ENCODE peak calls at places on chromosome 19, in eight cellular contexts. J, U, D, Q, P, V, C and T are unnamed samples.

GRCh38 chr19:45509692-45510015 is 2.4 kb downstream of the VASP start:
- DNase-seq in J (no peak), U (no peak), D (no peak), Q (no peak), P (no peak), V (no peak), C (no peak), T (no peak)

GRCh38 chr19:4380254-4380727 is 20.1 kb downstream of the SH3GL1 start:
- DNase-seq in J (no peak), U (no peak), D (no peak), Q (no peak), P (peak; percentile 43), V (no peak), C (peak; percentile 36), T (no peak)

GRCh38 chr19:28887920-28888618 is 324.9 kb downstream of the UQCRFS1 start:
- DNase-seq in J (no peak), U (peak; percentile 35), D (no peak), Q (peak; percentile 38), P (no peak), V (no peak), C (no peak), T (no peak)

GRCh38 chr19:31432411-31432810 is 83.2 kb upstream of the TSHZ3 start:
- DNase-seq in J (no peak), U (no peak), D (no peak), Q (no peak), P (no peak), V (no peak), C (no peak), T (no peak)

GRCh38 chr19:7670150-7670784 is 1.4 kb downstream of the RETN start:
- DNase-seq in J (no peak), U (no peak), D (no peak), Q (no peak), P (no peak), V (no peak), C (no peak), T (no peak)

GRCh38 chr19:33298146-33298911 is 4.0 kb downstream of the CEBPA start:
- DNase-seq in J (peak; percentile 82), U (no peak), D (peak; percentile 57), Q (no peak), P (no peak), V (no peak), C (no peak), T (no peak)

GRCh38 chr19:46296722-46297431 is at the start of gene HIF3A:
- DNase-seq in J (no peak), U (peak; percentile 94), D (peak; percentile 82), Q (peak; percentile 82), P (no peak), V (peak; percentile 78), C (peak; percentile 51), T (no peak)

GRCh38 chr19:35116085-35116801 is 620 bp downstream of the FXYD3 start:
- DNase-seq in J (peak; percentile 78), U (no peak), D (peak; percentile 79), Q (no peak), P (no peak), V (no peak), C (no peak), T (no peak)

GRCh38 chr19:9132422-9132821 is 5.7 kb upstream of the OR7G3 start:
- DNase-seq in J (no peak), U (no peak), D (no peak), Q (no peak), P (no peak), V (no peak), C (no peak), T (no peak)

GRCh38 chr19:1843646-1844394 is 4.5 kb downstream of the REXO1 start:
- DNase-seq in J (no peak), U (no peak), D (no peak), Q (no peak), P (no peak), V (no peak), C (no peak), T (no peak)

GRCh38 chr19:10450853-10451609 is 30.7 kb downstream of the PDE4A start:
- DNase-seq in J (peak; percentile 59), U (no peak), D (peak; percentile 70), Q (peak; percentile 31), P (peak; percentile 61), V (no peak), C (no peak), T (no peak)

GRCh38 chr19:56707821-56708220 is 36.3 kb upstream of the ZNF835 start:
- DNase-seq in J (no peak), U (no peak), D (no peak), Q (no peak), P (no peak), V (no peak), C (no peak), T (no peak)
- H3K27ac ChIP-seq in J (no peak overlapping the region), U (no peak overlapping the region), D (no peak overlapping the region), Q (no peak overlapping the region), P (no peak overlapping the region), V (no peak overlapping the region), C (no peak overlapping the region), T (no peak overlapping the region)

GRCh38 chr19:37470216-37470615 is 1.1 kb downstream of the ZNF570 start:
- DNase-seq in J (no peak), U (no peak), D (no peak), Q (no peak), P (no peak), V (no peak), C (no peak), T (no peak)

GRCh38 chr19:37467608-37468090 is 405 bp upstream of the ZNF569 start:
- DNase-seq in J (no peak), U (no peak), D (no peak), Q (no peak), P (no peak), V (no peak), C (no peak), T (no peak)

GRCh38 chr19:37466798-37467607 is at the start of gene ZNF569:
- DNase-seq in J (peak; percentile 75), U (peak; percentile 87), D (peak; percentile 89), Q (peak; percentile 76), P (peak; percentile 94), V (peak; percentile 92), C (peak; percentile 93), T (peak; percentile 94)

GRCh38 chr19:37466277-37466797 is 907 bp downstream of the ZNF569 start:
- DNase-seq in J (no peak), U (no peak), D (no peak), Q (no peak), P (no peak), V (no peak), C (no peak), T (no peak)

GRCh38 chr19:37468961-37469777 is at the start of gene ZNF570:
- DNase-seq in J (peak; percentile 45), U (peak; percentile 82), D (peak; percentile 91), Q (peak; percentile 59), P (peak; percentile 84), V (peak; percentile 88), C (peak; percentile 91), T (peak; percentile 82)
- H3K27ac ChIP-seq in J (peak within 1 kb of the TSS; percentile 95), U (peak within 1 kb of the TSS; percentile 66), D (peak within 1 kb of the TSS; percentile 95), Q (no peak within 1 kb of the TSS), P (no peak within 1 kb of the TSS), V (peak within 1 kb of the TSS; percentile 90), C (peak within 1 kb of the TSS; percentile 88), T (peak within 1 kb of the TSS; percentile 62)

GRCh38 chr19:47593860-47594259 is 15.1 kb upstream of the BICRA start:
- DNase-seq in J (no peak), U (no peak), D (no peak), Q (no peak), P (no peak), V (no peak), C (no peak), T (no peak)

GRCh38 chr19:47595937-47596336 is 13.0 kb upstream of the BICRA start:
- DNase-seq in J (no peak), U (no peak), D (no peak), Q (no peak), P (no peak), V (no peak), C (no peak), T (no peak)

GRCh38 chr19:47600246-47601179 is 8.4 kb upstream of the BICRA start:
- DNase-seq in J (peak; percentile 99), U (peak; percentile 99), D (peak; percentile 100), Q (peak; percentile 99), P (peak; percentile 100), V (peak; percentile 100), C (peak; percentile 100), T (peak; percentile 99)

GRCh38 chr19:47601180-47601904 is 7.6 kb upstream of the BICRA start:
- DNase-seq in J (no peak), U (no peak), D (peak; percentile 75), Q (no peak), P (peak; percentile 36), V (no peak), C (no peak), T (no peak)

GRCh38 chr19:47598407-47599349 is 10.3 kb upstream of the BICRA start:
- DNase-seq in J (peak; percentile 97), U (peak; percentile 49), D (no peak), Q (peak; percentile 86), P (no peak), V (peak; percentile 86), C (peak; percentile 70), T (peak; percentile 95)
- H3K27ac ChIP-seq in J (peak overlapping the region; percentile 90), U (peak overlapping the region; percentile 49), D (peak overlapping the region; percentile 69), Q (peak overlapping the region; percentile 82), P (peak overlapping the region; percentile 39), V (peak overlapping the region; percentile 82), C (peak overlapping the region; percentile 54), T (peak overlapping the region; percentile 46)

GRCh38 chr19:51258165-51258564 is 7.3 kb downstream of the SIGLECL1 start:
- DNase-seq in J (no peak), U (no peak), D (no peak), Q (no peak), P (no peak), V (no peak), C (no peak), T (no peak)
- H3K27ac ChIP-seq in J (no peak overlapping the region), U (no peak overlapping the region), D (no peak overlapping the region), Q (no peak overlapping the region), P (no peak overlapping the region), V (no peak overlapping the region), C (no peak overlapping the region), T (no peak overlapping the region)

GRCh38 chr19:3368848-3369336 is 2.5 kb downstream of the NFIC start:
- DNase-seq in J (no peak), U (no peak), D (no peak), Q (no peak), P (no peak), V (no peak), C (no peak), T (no peak)
- H3K27ac ChIP-seq in J (peak overlapping the region; percentile 97), U (no peak overlapping the region), D (peak overlapping the region; percentile 96), Q (no peak overlapping the region), P (no peak overlapping the region), V (peak overlapping the region; percentile 99), C (peak overlapping the region; percentile 98), T (peak overlapping the region; percentile 66)

GRCh38 chr19:16921766-16922591 is 33.2 kb downstream of the F2RL3 start:
- DNase-seq in J (no peak), U (no peak), D (no peak), Q (no peak), P (no peak), V (no peak), C (no peak), T (no peak)
- H3K27ac ChIP-seq in J (peak overlapping the region; percentile 74), U (no peak overlapping the region), D (no peak overlapping the region), Q (no peak overlapping the region), P (no peak overlapping the region), V (no peak overlapping the region), C (no peak overlapping the region), T (no peak overlapping the region)

GRCh38 chr19:49135686-49136085 is 16.3 kb downstream of the PPFIA3 start:
- DNase-seq in J (no peak), U (no peak), D (no peak), Q (no peak), P (no peak), V (no peak), C (no peak), T (no peak)
- H3K27ac ChIP-seq in J (peak overlapping the region; percentile 40), U (no peak overlapping the region), D (peak overlapping the region; percentile 59), Q (no peak overlapping the region), P (no peak overlapping the region), V (no peak overlapping the region), C (no peak overlapping the region), T (no peak overlapping the region)

GRCh38 chr19:40466219-40467006 is at the start of gene SPTBN4:
- DNase-seq in J (no peak), U (no peak), D (no peak), Q (no peak), P (no peak), V (peak; percentile 46), C (no peak), T (no peak)
- H3K27ac ChIP-seq in J (peak within 1 kb of the TSS; percentile 85), U (no peak within 1 kb of the TSS), D (peak within 1 kb of the TSS; percentile 95), Q (no peak within 1 kb of the TSS), P (no peak within 1 kb of the TSS), V (peak within 1 kb of the TSS; percentile 92), C (no peak within 1 kb of the TSS), T (no peak within 1 kb of the TSS)